ENCODE peak calls at places on chromosome 10, in nine cellular contexts. N, V, Q, F, I, U, Y, R and X are unnamed samples.

GRCh38 chr10:22758862-22759261 is 44.5 kb upstream of the PIP4K2A start:
- DNase-seq in U (no peak), N (no peak), Q (no peak), V (no peak), F (no peak), R (no peak), Y (no peak), I (no peak), X (no peak)

GRCh38 chr10:63115732-63116383 is 17.3 kb upstream of the NRBF2 start:
- DNase-seq in R (peak; percentile 82), Y (no peak), U (peak; percentile 60), F (peak; percentile 94), Q (no peak), V (peak; percentile 91), I (no peak), N (peak; percentile 67), X (peak; percentile 78)

GRCh38 chr10:52771534-52772455 is 789 bp downstream of the MBL2 start:
- DNase-seq in Q (no peak), I (no peak), U (peak; percentile 26), Y (no peak), R (no peak), F (no peak), V (no peak), N (no peak), X (no peak)

GRCh38 chr10:61316866-61317265 is 136.3 kb downstream of the TMEM26 start:
- DNase-seq in I (no peak), R (no peak), Q (no peak), Y (no peak), U (no peak), F (no peak), V (no peak), N (no peak), X (no peak)

GRCh38 chr10:116490028-116490662 is 55.6 kb upstream of the PNLIP start:
- DNase-seq in Q (no peak), I (no peak), U (no peak), R (no peak), N (no peak), V (no peak), Y (peak; percentile 27), F (no peak), X (no peak)

GRCh38 chr10:131980757-131981428 is 830 bp downstream of the BNIP3 start:
- DNase-seq in I (no peak), V (no peak), F (peak; percentile 67), N (no peak), R (peak; percentile 20), Y (no peak), Q (no peak), U (no peak), X (no peak)

GRCh38 chr10:3476640-3477448 is 304.3 kb upstream of the PITRM1 start:
- DNase-seq in Q (no peak), U (no peak), I (no peak), F (no peak), N (no peak), V (no peak), R (no peak), Y (no peak), X (no peak)

GRCh38 chr10:44427479-44427878 is 42.6 kb upstream of the CXCL12 start:
- DNase-seq in R (no peak), F (no peak), U (no peak), Q (no peak), N (no peak), Y (no peak), V (no peak), I (no peak), X (no peak)

GRCh38 chr10:6473901-6474370 is 106.1 kb downstream of the PRKCQ start:
- DNase-seq in I (peak; percentile 61), R (no peak), U (no peak), Y (peak; percentile 75), N (no peak), Q (peak; percentile 63), V (no peak), F (no peak), X (no peak)

GRCh38 chr10:6328708-6329423 is 126.1 kb downstream of the PFKFB3 start:
- DNase-seq in Y (no peak), F (no peak), R (peak; percentile 56), N (no peak), V (no peak), U (no peak), Q (no peak), I (no peak), X (no peak)

GRCh38 chr10:77844177-77844576 is 82.4 kb downstream of the DLG5 start:
- DNase-seq in V (no peak), R (no peak), I (no peak), N (no peak), Q (no peak), U (no peak), Y (no peak), F (peak; percentile 82), X (no peak)

GRCh38 chr10:77842652-77843212 is 83.8 kb downstream of the DLG5 start:
- DNase-seq in R (no peak), V (no peak), U (no peak), I (no peak), F (no peak), Q (no peak), Y (no peak), N (no peak), X (no peak)

GRCh38 chr10:77843264-77843663 is 83.3 kb downstream of the DLG5 start:
- DNase-seq in Q (no peak), N (no peak), Y (no peak), R (no peak), V (no peak), I (no peak), U (no peak), F (no peak), X (no peak)

GRCh38 chr10:77840636-77841035 is 85.9 kb downstream of the DLG5 start:
- DNase-seq in V (no peak), Q (no peak), R (no peak), F (no peak), N (no peak), U (no peak), I (no peak), Y (no peak), X (no peak)

GRCh38 chr10:77841711-77842375 is 84.7 kb downstream of the DLG5 start:
- DNase-seq in U (no peak), Y (no peak), Q (no peak), V (no peak), R (no peak), I (no peak), F (no peak), N (no peak), X (no peak)
- H3K4me1 ChIP-seq in U (no peaks in the 10 kb centered on the region), Y (peaks cover 6% of the 10 kb centered on the region), Q (peaks cover 10% of the 10 kb centered on the region), V (peaks cover 2% of the 10 kb centered on the region), R (peaks cover 4% of the 10 kb centered on the region), I (peaks cover 9% of the 10 kb centered on the region), F (peaks cover 59% of the 10 kb centered on the region), N (peaks cover 12% of the 10 kb centered on the region), X (peaks cover 25% of the 10 kb centered on the region)

GRCh38 chr10:102676916-102677315 is 32.6 kb downstream of the TRIM8 start:
- DNase-seq in V (no peak), I (no peak), N (no peak), Y (no peak), R (no peak), Q (no peak), F (peak; percentile 60), U (no peak), X (no peak)
- H3K27ac ChIP-seq in V (peak overlapping the region; percentile 0), I (no peak overlapping the region), N (peak overlapping the region; percentile 82), Y (no peak overlapping the region), R (peak overlapping the region; percentile 9), Q (no peak overlapping the region), F (peak overlapping the region; percentile 50), U (peak overlapping the region; percentile 59), X (peak overlapping the region; percentile 40)

GRCh38 chr10:68088744-68089143 is 13.7 kb upstream of the HERC4 start:
- DNase-seq in N (no peak), I (no peak), V (no peak), F (no peak), Q (no peak), U (no peak), R (no peak), Y (no peak), X (no peak)
- H3K4me1 ChIP-seq in N (no peaks in the 10 kb centered on the region), I (no peaks in the 10 kb centered on the region), V (no peaks in the 10 kb centered on the region), F (no peaks in the 10 kb centered on the region), Q (no peaks in the 10 kb centered on the region), U (no peaks in the 10 kb centered on the region), R (peaks cover 32% of the 10 kb centered on the region), Y (no peaks in the 10 kb centered on the region), X (peaks cover 41% of the 10 kb centered on the region)

GRCh38 chr10:72009062-72009429 is 44.9 kb downstream of the CHST3 start:
- DNase-seq in V (no peak), F (no peak), N (no peak), R (no peak), I (no peak), U (no peak), Q (no peak), Y (no peak), X (no peak)
- H3K27ac ChIP-seq in V (peak overlapping the region; percentile 83), F (peak overlapping the region; percentile 96), N (peak overlapping the region; percentile 86), R (peak overlapping the region; percentile 93), I (no peak overlapping the region), U (peak overlapping the region; percentile 83), Q (no peak overlapping the region), Y (no peak overlapping the region), X (peak overlapping the region; percentile 93)

DNA sequence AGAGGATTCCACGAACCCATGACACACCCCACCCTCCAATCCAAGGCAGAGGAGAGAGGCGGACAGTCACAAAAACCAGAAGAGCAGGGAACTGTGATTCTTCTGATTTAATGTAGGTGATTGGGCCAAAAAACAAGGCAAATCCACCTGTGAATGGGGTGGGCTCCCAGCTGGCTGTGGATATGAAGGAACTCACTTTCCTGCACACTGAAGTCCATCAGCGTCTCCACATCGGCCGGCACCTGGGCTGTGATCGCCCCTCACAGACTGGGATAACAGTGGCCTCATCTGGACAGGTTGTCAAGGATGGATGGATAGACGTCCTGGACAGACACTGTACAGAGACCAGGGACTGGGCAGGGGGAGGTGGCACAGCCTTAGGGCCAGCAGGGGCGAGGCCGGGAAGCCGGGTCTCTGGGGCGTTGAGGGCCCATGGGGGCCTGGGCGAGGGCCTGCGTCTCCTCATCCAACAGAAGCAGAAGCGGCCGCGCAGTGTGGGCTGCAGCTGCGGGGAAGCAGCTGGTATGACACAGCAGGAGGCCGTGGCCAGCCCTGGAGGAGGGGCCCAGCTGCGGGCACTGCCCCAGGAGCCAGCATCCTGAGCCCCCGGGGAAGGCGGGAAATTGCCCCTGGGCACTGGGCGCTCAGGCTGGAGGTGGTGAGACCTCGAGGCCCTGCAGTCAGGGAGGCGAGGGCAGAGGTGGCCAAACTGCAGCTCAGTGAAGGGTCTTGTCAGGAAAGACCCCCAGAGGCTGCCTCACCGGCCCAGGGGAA is 54.2 kb downstream of the DIP2C start:
- DNase-seq in N (peak; percentile 41), V (no peak), I (no peak), Q (no peak), R (no peak), U (no peak), F (peak; percentile 80), Y (no peak), X (no peak)
- H3K4me1 ChIP-seq in N (no peaks in the 10 kb centered on the region), V (peaks cover 7% of the 10 kb centered on the region), I (no peaks in the 10 kb centered on the region), Q (no peaks in the 10 kb centered on the region), R (peaks cover 20% of the 10 kb centered on the region), U (peaks cover 2% of the 10 kb centered on the region), F (peaks cover 57% of the 10 kb centered on the region), Y (no peaks in the 10 kb centered on the region), X (no peaks in the 10 kb centered on the region)

DNA sequence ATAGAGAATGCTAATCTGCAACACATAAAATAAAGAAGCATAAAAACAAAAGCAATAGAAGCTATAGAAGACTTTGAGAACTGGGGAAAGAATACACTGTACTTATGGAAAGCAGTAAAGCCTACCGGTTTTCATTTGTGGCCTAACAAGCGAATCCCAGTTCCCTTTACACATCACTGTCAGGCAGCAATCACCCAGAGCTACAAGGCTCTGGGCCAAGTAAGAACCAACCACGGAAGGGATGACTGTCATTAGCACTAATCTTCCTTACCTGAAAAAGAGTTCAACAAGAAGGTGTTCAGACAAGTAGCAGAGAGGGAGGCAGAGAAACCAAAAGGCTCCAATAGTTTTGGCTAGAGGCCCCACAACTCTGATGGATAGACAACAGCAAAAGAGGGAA is 15.0 kb downstream of the CCDC6 start:
- DNase-seq in U (no peak), I (no peak), Q (no peak), Y (no peak), F (no peak), N (no peak), V (no peak), R (no peak), X (no peak)
- H3K27ac ChIP-seq in U (no peak overlapping the region), I (no peak overlapping the region), Q (no peak overlapping the region), Y (no peak overlapping the region), F (peak overlapping the region; percentile 84), N (peak overlapping the region; percentile 28), V (no peak overlapping the region), R (no peak overlapping the region), X (no peak overlapping the region)